ENCODE peak calls at places on chromosomes 3 and 15, in five cellular contexts. One of them, this sample, is unnamed.
A peak's percentile ranks its signal among the peaks of the same experiment; 100 is the strongest.

GRCh38 chr3:160564949-160565441 is 376 bp downstream of the KPNA4 start:
- DNase-seq in lower leg skin: no peak
- DNase-seq in left ventricle myocardium inferior: peak; percentile 72
- DNase-seq in BJ: no peak
- DNase-seq in heart right ventricle: peak; percentile 74
- DNase-seq in this sample: no peak

GRCh38 chr3:18389108-18389733 is 35.9 kb downstream of the SATB1 start:
- DNase-seq in lower leg skin: no peak
- DNase-seq in left ventricle myocardium inferior: no peak
- DNase-seq in BJ: no peak
- DNase-seq in heart right ventricle: no peak
- DNase-seq in this sample: no peak

GRCh38 chr3:183151086-183151485 is 11.4 kb downstream of the LAMP3 start:
- DNase-seq in lower leg skin: no peak
- DNase-seq in left ventricle myocardium inferior: no peak
- DNase-seq in BJ: no peak
- DNase-seq in heart right ventricle: no peak
- DNase-seq in this sample: no peak

GRCh38 chr3:4582634-4583033 is 89.5 kb downstream of the ITPR1 start:
- DNase-seq in lower leg skin: no peak
- DNase-seq in left ventricle myocardium inferior: no peak
- DNase-seq in BJ: no peak
- DNase-seq in heart right ventricle: no peak
- DNase-seq in this sample: no peak

GRCh38 chr15:51798281-51798680 is 31.2 kb upstream of the TMOD3 start:
- DNase-seq in lower leg skin: no peak
- DNase-seq in left ventricle myocardium inferior: no peak
- DNase-seq in BJ: no peak
- DNase-seq in heart right ventricle: no peak
- DNase-seq in this sample: no peak

GRCh38 chr3:153138267-153139210 is 23.5 kb upstream of the RAP2B start:
- DNase-seq in lower leg skin: peak; percentile 92
- DNase-seq in left ventricle myocardium inferior: no peak
- DNase-seq in BJ: peak; percentile 89
- DNase-seq in heart right ventricle: no peak
- DNase-seq in this sample: peak; percentile 89

GRCh38 chr15:81945014-81945615 is 100.7 kb downstream of the MEX3B start:
- DNase-seq in lower leg skin: no peak
- DNase-seq in left ventricle myocardium inferior: no peak
- DNase-seq in BJ: no peak
- DNase-seq in heart right ventricle: no peak
- DNase-seq in this sample: no peak

GRCh38 chr3:72152551-72153476 is 367.9 kb upstream of the PROK2 start:
- DNase-seq in lower leg skin: no peak
- DNase-seq in left ventricle myocardium inferior: peak; percentile 75
- DNase-seq in BJ: no peak
- DNase-seq in heart right ventricle: peak; percentile 75
- DNase-seq in this sample: no peak

GRCh38 chr15:57461541-57461940 is 85.2 kb downstream of the CGNL1 start:
- DNase-seq in lower leg skin: no peak
- DNase-seq in left ventricle myocardium inferior: no peak
- DNase-seq in BJ: no peak
- DNase-seq in heart right ventricle: no peak
- DNase-seq in this sample: no peak

GRCh38 chr3:38153221-38153620 is 12.1 kb upstream of the OXSR1 start:
- DNase-seq in lower leg skin: peak; percentile 45
- DNase-seq in left ventricle myocardium inferior: no peak
- DNase-seq in BJ: no peak
- DNase-seq in heart right ventricle: no peak
- DNase-seq in this sample: no peak

GRCh38 chr3:167110906-167111305 is 269.2 kb downstream of the ZBBX start:
- DNase-seq in lower leg skin: no peak
- DNase-seq in left ventricle myocardium inferior: peak; percentile 5
- DNase-seq in BJ: no peak
- DNase-seq in heart right ventricle: no peak
- DNase-seq in this sample: no peak

GRCh38 chr3:31361391-31362273 is 171.1 kb upstream of the STT3B start:
- DNase-seq in lower leg skin: no peak
- DNase-seq in left ventricle myocardium inferior: no peak
- DNase-seq in BJ: peak; percentile 53
- DNase-seq in heart right ventricle: no peak
- DNase-seq in this sample: peak; percentile 67

GRCh38 chr3:141212555-141212954 is 19.1 kb upstream of the PXYLP1 start:
- DNase-seq in lower leg skin: no peak
- DNase-seq in left ventricle myocardium inferior: no peak
- DNase-seq in BJ: no peak
- DNase-seq in heart right ventricle: no peak
- DNase-seq in this sample: no peak

GRCh38 chr3:48306290-48306689 is 27.2 kb downstream of the SPINK8 start:
- DNase-seq in lower leg skin: no peak
- DNase-seq in left ventricle myocardium inferior: no peak
- DNase-seq in BJ: no peak
- DNase-seq in heart right ventricle: no peak
- DNase-seq in this sample: no peak

GRCh38 chr3:155963557-155963956 is 93.1 kb downstream of the GMPS start:
- DNase-seq in lower leg skin: no peak
- DNase-seq in left ventricle myocardium inferior: no peak
- DNase-seq in BJ: no peak
- DNase-seq in heart right ventricle: no peak
- DNase-seq in this sample: no peak

GRCh38 chr3:115876860-115877646 is 253.7 kb downstream of the GAP43 start:
- DNase-seq in lower leg skin: no peak
- DNase-seq in left ventricle myocardium inferior: no peak
- DNase-seq in BJ: no peak
- DNase-seq in heart right ventricle: no peak
- DNase-seq in this sample: no peak

GRCh38 chr3:172516318-172517214 is 6.7 kb downstream of the TNFSF10 start:
- DNase-seq in lower leg skin: peak; percentile 90
- DNase-seq in left ventricle myocardium inferior: peak; percentile 29
- DNase-seq in BJ: peak; percentile 46
- DNase-seq in heart right ventricle: peak; percentile 23
- DNase-seq in this sample: peak; percentile 66

GRCh38 chr3:50606596-50606995 is 5.0 kb downstream of the CISH start:
- DNase-seq in lower leg skin: no peak
- DNase-seq in left ventricle myocardium inferior: no peak
- DNase-seq in BJ: no peak
- DNase-seq in heart right ventricle: peak; percentile 6
- DNase-seq in this sample: no peak
- H3K4me3 ChIP-seq in lower leg skin: no peak overlapping the region
- H3K4me3 ChIP-seq in left ventricle myocardium inferior: peak overlapping the region; percentile 18
- H3K4me3 ChIP-seq in BJ: no peak overlapping the region
- H3K4me3 ChIP-seq in heart right ventricle: no peak overlapping the region
- H3K4me3 ChIP-seq in this sample: no peak overlapping the region

GRCh38 chr15:69303337-69304175 is 4.8 kb downstream of the PAQR5 start:
- DNase-seq in lower leg skin: no peak
- DNase-seq in left ventricle myocardium inferior: no peak
- DNase-seq in BJ: no peak
- DNase-seq in heart right ventricle: no peak
- DNase-seq in this sample: no peak
- TF ChIP-seq CTCF in lower leg skin: no peak
- TF ChIP-seq CTCF in left ventricle myocardium inferior: peak; percentile 17
- TF ChIP-seq CTCF in BJ: peak; percentile 6
- TF ChIP-seq CTCF in heart right ventricle: no peak
- TF ChIP-seq CTCF in this sample: peak; percentile 11

GRCh38 chr15:40049076-40049475 is 10.1 kb upstream of the SRP14 start:
- DNase-seq in lower leg skin: no peak
- DNase-seq in left ventricle myocardium inferior: no peak
- DNase-seq in BJ: no peak
- DNase-seq in heart right ventricle: no peak
- DNase-seq in this sample: no peak

GRCh38 chr15:40046721-40047412 is 7.9 kb upstream of the SRP14 start:
- DNase-seq in lower leg skin: no peak
- DNase-seq in left ventricle myocardium inferior: no peak
- DNase-seq in BJ: no peak
- DNase-seq in heart right ventricle: no peak
- DNase-seq in this sample: no peak

GRCh38 chr15:40045572-40046217 is 6.7 kb upstream of the SRP14 start:
- DNase-seq in lower leg skin: no peak
- DNase-seq in left ventricle myocardium inferior: no peak
- DNase-seq in BJ: no peak
- DNase-seq in heart right ventricle: no peak
- DNase-seq in this sample: no peak

GRCh38 chr15:40048155-40048792 is 9.3 kb upstream of the SRP14 start:
- DNase-seq in lower leg skin: no peak
- DNase-seq in left ventricle myocardium inferior: no peak
- DNase-seq in BJ: no peak
- DNase-seq in heart right ventricle: no peak
- DNase-seq in this sample: no peak

DNA sequence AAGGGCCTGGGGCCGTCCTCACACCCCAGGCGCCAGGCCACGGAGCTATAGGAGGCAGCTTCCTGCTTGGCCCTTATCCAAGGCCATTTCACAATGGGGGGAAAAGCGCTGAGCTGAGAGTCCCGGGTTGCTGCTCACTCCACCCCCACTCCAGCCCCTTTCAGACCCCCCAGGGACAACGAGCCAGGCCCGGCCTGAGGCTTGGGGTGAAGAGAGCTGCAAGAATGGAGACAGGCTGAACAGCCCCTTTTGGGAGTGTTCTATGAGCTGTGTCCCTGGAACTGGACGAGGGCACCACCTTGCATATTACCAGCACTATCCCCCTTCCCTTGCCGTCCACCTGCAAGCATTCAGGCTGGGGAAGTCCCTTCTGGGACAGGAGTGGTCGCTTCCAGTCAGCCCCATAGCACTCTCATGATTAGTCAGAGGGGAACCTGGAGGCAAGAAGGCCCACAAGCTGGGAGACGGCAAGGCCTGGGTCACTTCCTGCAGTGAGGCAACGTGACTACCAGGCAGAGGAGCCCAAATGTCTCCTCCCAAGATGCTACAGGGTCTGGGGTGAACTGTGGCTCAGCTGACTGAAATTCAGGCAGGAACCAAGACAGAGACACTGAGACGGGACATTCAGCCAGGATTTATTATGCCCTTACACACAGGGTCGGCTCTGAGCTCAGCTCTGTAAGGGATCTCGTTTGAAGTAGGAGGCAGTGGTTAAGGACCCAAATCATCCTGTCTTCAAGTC is 8.6 kb upstream of the SRP14 start:
- DNase-seq in lower leg skin: no peak
- DNase-seq in left ventricle myocardium inferior: peak; percentile 44
- DNase-seq in BJ: no peak
- DNase-seq in heart right ventricle: peak; percentile 53
- DNase-seq in this sample: no peak
- H3K4me3 ChIP-seq in lower leg skin: no peak overlapping the region
- H3K4me3 ChIP-seq in left ventricle myocardium inferior: no peak overlapping the region
- H3K4me3 ChIP-seq in BJ: no peak overlapping the region
- H3K4me3 ChIP-seq in heart right ventricle: no peak overlapping the region
- H3K4me3 ChIP-seq in this sample: no peak overlapping the region

DNA sequence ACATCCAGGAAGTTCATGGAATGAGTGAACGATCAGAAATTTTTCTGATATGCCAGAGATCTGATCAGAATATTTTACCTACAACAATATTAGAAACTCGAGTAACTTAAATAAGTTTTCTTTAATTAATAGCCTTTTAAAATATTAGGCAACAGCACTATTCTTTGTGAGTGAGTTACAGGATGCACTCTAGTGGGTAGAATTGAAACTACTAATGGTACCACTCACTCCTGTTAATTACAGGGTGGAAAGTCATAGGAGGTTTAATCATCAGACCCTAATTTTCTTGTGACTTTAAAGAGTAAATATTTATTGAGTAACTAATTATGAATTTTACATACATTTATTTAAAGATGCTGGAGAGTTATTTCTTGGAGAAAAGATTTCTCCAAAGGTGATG is 217.3 kb downstream of the CACNA2D3 start:
- DNase-seq in lower leg skin: no peak
- DNase-seq in left ventricle myocardium inferior: no peak
- DNase-seq in BJ: no peak
- DNase-seq in heart right ventricle: no peak
- DNase-seq in this sample: no peak
- TF ChIP-seq CTCF in lower leg skin: no peak
- TF ChIP-seq CTCF in left ventricle myocardium inferior: no peak
- TF ChIP-seq CTCF in BJ: no peak
- TF ChIP-seq CTCF in heart right ventricle: no peak
- TF ChIP-seq CTCF in this sample: no peak

DNA sequence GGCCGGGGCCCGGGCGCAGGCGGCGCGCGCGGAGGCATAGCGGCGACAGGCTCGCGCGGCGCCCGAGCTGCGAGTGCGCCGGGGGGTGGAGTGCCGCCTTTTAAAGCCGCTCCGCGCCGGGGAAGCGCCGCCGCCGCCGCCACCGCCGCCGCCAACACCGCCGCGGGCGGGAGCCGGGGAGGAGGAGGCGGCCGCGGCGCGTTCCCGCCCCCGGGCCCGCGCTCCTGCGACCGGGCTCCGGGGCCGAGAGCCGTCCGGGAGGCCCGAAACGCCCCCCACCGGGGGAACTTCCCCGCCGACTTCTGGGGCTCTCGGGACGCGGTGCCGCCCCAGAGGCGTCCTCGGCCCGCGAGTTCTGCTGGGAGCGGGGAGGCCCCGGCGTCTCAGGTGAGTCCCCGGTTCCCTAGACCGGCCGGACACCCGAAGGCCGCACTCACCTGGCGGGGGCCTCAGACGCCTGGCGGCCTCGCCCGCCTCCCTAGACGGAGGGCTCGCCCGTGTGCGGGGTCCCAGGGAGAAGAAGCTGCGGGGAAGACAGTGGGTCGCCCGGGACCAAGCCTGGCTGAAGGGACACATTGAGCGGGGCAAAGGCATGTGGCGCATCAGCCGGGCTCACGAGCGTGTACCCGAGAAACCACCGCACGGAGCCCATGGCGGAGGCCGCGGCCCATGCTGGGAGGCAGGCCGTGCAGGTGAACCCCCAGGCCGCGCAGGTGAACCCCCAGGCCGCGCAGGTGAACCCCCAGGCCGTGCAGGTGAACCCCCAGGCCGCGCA is at the start of gene PCSK6:
- DNase-seq in lower leg skin: peak; percentile 83
- DNase-seq in left ventricle myocardium inferior: peak; percentile 61
- DNase-seq in BJ: no peak
- DNase-seq in heart right ventricle: peak; percentile 55
- DNase-seq in this sample: no peak
- H3K4me3 ChIP-seq in lower leg skin: no peak within 1 kb of the TSS
- H3K4me3 ChIP-seq in left ventricle myocardium inferior: peak within 1 kb of the TSS; percentile 69
- H3K4me3 ChIP-seq in BJ: peak within 1 kb of the TSS; percentile 8
- H3K4me3 ChIP-seq in heart right ventricle: peak within 1 kb of the TSS; percentile 45
- H3K4me3 ChIP-seq in this sample: no peak within 1 kb of the TSS